ENCODE peak calls at places on chromosomes 4 and X, in seven cellular contexts. One of them, this sample, is unnamed.

GRCh38 chr4:5998333-5998936 is 19.8 kb downstream of the C4orf50 start:
- DNase-seq in CD4-positive, alpha-beta memory T cell: no peak
- DNase-seq in cardiac muscle cell: peak
- DNase-seq in mammary epithelial cell: peak
- DNase-seq in DND-41: peak
- DNase-seq in CD4-positive, CD25-positive, alpha-beta regulatory T cell: peak
- DNase-seq in heart right ventricle: peak
- DNase-seq in this sample: peak

GRCh38 chr4:37693450-37694190 is 7.4 kb upstream of the RELL1 start:
- DNase-seq in heart right ventricle: no peak
- DNase-seq in CD4-positive, CD25-positive, alpha-beta regulatory T cell: no peak
- DNase-seq in DND-41: no peak
- DNase-seq in CD4-positive, alpha-beta memory T cell: no peak
- DNase-seq in mammary epithelial cell: peak
- DNase-seq in cardiac muscle cell: peak
- DNase-seq in this sample: no peak

GRCh38 chr4:47891928-47892327 is 22.5 kb downstream of the NFXL1 start:
- DNase-seq in cardiac muscle cell: no peak
- DNase-seq in mammary epithelial cell: no peak
- DNase-seq in CD4-positive, CD25-positive, alpha-beta regulatory T cell: peak
- DNase-seq in CD4-positive, alpha-beta memory T cell: no peak
- DNase-seq in heart right ventricle: no peak
- DNase-seq in DND-41: no peak
- DNase-seq in this sample: no peak

GRCh38 chrX:47218920-47219815 is 687 bp downstream of the CDK16 start:
- DNase-seq in heart right ventricle: peak
- DNase-seq in DND-41: peak
- DNase-seq in cardiac muscle cell: peak
- DNase-seq in mammary epithelial cell: no peak
- DNase-seq in CD4-positive, alpha-beta memory T cell: no peak
- DNase-seq in CD4-positive, CD25-positive, alpha-beta regulatory T cell: peak
- DNase-seq in this sample: no peak

GRCh38 chr4:88439161-88439760 is 17.7 kb upstream of the HERC5 start:
- DNase-seq in mammary epithelial cell: peak
- DNase-seq in DND-41: no peak
- DNase-seq in CD4-positive, CD25-positive, alpha-beta regulatory T cell: no peak
- DNase-seq in cardiac muscle cell: no peak
- DNase-seq in heart right ventricle: no peak
- DNase-seq in CD4-positive, alpha-beta memory T cell: no peak
- DNase-seq in this sample: no peak

GRCh38 chr4:1398686-1399507 is 7.3 kb downstream of the NKX1-1 start:
- DNase-seq in cardiac muscle cell: no peak
- DNase-seq in DND-41: no peak
- DNase-seq in CD4-positive, alpha-beta memory T cell: no peak
- DNase-seq in heart right ventricle: no peak
- DNase-seq in CD4-positive, CD25-positive, alpha-beta regulatory T cell: no peak
- DNase-seq in mammary epithelial cell: no peak
- DNase-seq in this sample: peak

GRCh38 chrX:140572724-140573123 is 67.9 kb upstream of the SOX3 start:
- DNase-seq in DND-41: peak
- DNase-seq in mammary epithelial cell: peak
- DNase-seq in cardiac muscle cell: peak
- DNase-seq in CD4-positive, CD25-positive, alpha-beta regulatory T cell: peak
- DNase-seq in heart right ventricle: peak
- DNase-seq in CD4-positive, alpha-beta memory T cell: no peak
- DNase-seq in this sample: peak

GRCh38 chr4:176302283-176303275 is 17.2 kb upstream of the SPCS3 start:
- DNase-seq in mammary epithelial cell: peak
- DNase-seq in cardiac muscle cell: peak
- DNase-seq in heart right ventricle: no peak
- DNase-seq in DND-41: no peak
- DNase-seq in CD4-positive, CD25-positive, alpha-beta regulatory T cell: no peak
- DNase-seq in CD4-positive, alpha-beta memory T cell: no peak
- DNase-seq in this sample: no peak

GRCh38 chr4:62544428-62544827 is 1344.3 kb downstream of the ADGRL3 start:
- DNase-seq in DND-41: no peak
- DNase-seq in heart right ventricle: no peak
- DNase-seq in CD4-positive, CD25-positive, alpha-beta regulatory T cell: no peak
- DNase-seq in cardiac muscle cell: peak
- DNase-seq in mammary epithelial cell: peak
- DNase-seq in CD4-positive, alpha-beta memory T cell: no peak
- DNase-seq in this sample: no peak

GRCh38 chrX:153351981-153352380 is 18.0 kb downstream of the ZNF275 start:
- DNase-seq in DND-41: no peak
- DNase-seq in mammary epithelial cell: no peak
- DNase-seq in heart right ventricle: no peak
- DNase-seq in CD4-positive, alpha-beta memory T cell: no peak
- DNase-seq in CD4-positive, CD25-positive, alpha-beta regulatory T cell: no peak
- DNase-seq in cardiac muscle cell: no peak
- DNase-seq in this sample: no peak

GRCh38 chr4:2936773-2937145 is 26.4 kb downstream of the NOP14 start:
- DNase-seq in cardiac muscle cell: peak
- DNase-seq in CD4-positive, alpha-beta memory T cell: peak
- DNase-seq in CD4-positive, CD25-positive, alpha-beta regulatory T cell: peak
- DNase-seq in heart right ventricle: no peak
- DNase-seq in DND-41: no peak
- DNase-seq in mammary epithelial cell: peak
- DNase-seq in this sample: peak

GRCh38 chr4:171650543-171650942 is 162.7 kb upstream of the GALNTL6 start:
- DNase-seq in CD4-positive, alpha-beta memory T cell: no peak
- DNase-seq in heart right ventricle: no peak
- DNase-seq in mammary epithelial cell: no peak
- DNase-seq in cardiac muscle cell: no peak
- DNase-seq in CD4-positive, CD25-positive, alpha-beta regulatory T cell: no peak
- DNase-seq in DND-41: no peak
- DNase-seq in this sample: no peak

GRCh38 chrX:25523574-25523973 is 507.8 kb upstream of the ARX start:
- DNase-seq in CD4-positive, alpha-beta memory T cell: no peak
- DNase-seq in DND-41: peak
- DNase-seq in CD4-positive, CD25-positive, alpha-beta regulatory T cell: peak
- DNase-seq in mammary epithelial cell: peak
- DNase-seq in heart right ventricle: peak
- DNase-seq in cardiac muscle cell: peak
- DNase-seq in this sample: no peak

GRCh38 chr4:170529760-170530440 is 440.1 kb upstream of the AADAT start:
- DNase-seq in DND-41: no peak
- DNase-seq in heart right ventricle: no peak
- DNase-seq in mammary epithelial cell: no peak
- DNase-seq in cardiac muscle cell: no peak
- DNase-seq in CD4-positive, alpha-beta memory T cell: no peak
- DNase-seq in CD4-positive, CD25-positive, alpha-beta regulatory T cell: no peak
- DNase-seq in this sample: no peak

GRCh38 chr4:112953295-112953694 is 96.2 kb upstream of the ANK2 start:
- DNase-seq in mammary epithelial cell: no peak
- DNase-seq in cardiac muscle cell: no peak
- DNase-seq in CD4-positive, CD25-positive, alpha-beta regulatory T cell: no peak
- DNase-seq in heart right ventricle: no peak
- DNase-seq in CD4-positive, alpha-beta memory T cell: no peak
- DNase-seq in DND-41: no peak
- DNase-seq in this sample: no peak

GRCh38 chr4:49000806-49001205 is 14.7 kb downstream of the CWH43 start:
- DNase-seq in CD4-positive, CD25-positive, alpha-beta regulatory T cell: no peak
- DNase-seq in DND-41: no peak
- DNase-seq in CD4-positive, alpha-beta memory T cell: no peak
- DNase-seq in heart right ventricle: no peak
- DNase-seq in cardiac muscle cell: no peak
- DNase-seq in mammary epithelial cell: peak
- DNase-seq in this sample: no peak

GRCh38 chr4:122005064-122005755 is 53.4 kb upstream of the TRPC3 start:
- DNase-seq in mammary epithelial cell: no peak
- DNase-seq in DND-41: no peak
- DNase-seq in CD4-positive, alpha-beta memory T cell: no peak
- DNase-seq in CD4-positive, CD25-positive, alpha-beta regulatory T cell: no peak
- DNase-seq in cardiac muscle cell: no peak
- DNase-seq in heart right ventricle: peak
- DNase-seq in this sample: no peak
- H3K27ac ChIP-seq in mammary epithelial cell: no peak
- H3K27ac ChIP-seq in DND-41: no peak
- H3K27ac ChIP-seq in CD4-positive, alpha-beta memory T cell: no peak
- H3K27ac ChIP-seq in CD4-positive, CD25-positive, alpha-beta regulatory T cell: no peak
- H3K27ac ChIP-seq in cardiac muscle cell: peak
- H3K27ac ChIP-seq in heart right ventricle: no peak
- H3K27ac ChIP-seq in this sample: no peak

GRCh38 chr4:4666187-4666586 is 124.3 kb upstream of the STX18 start:
- DNase-seq in CD4-positive, alpha-beta memory T cell: no peak
- DNase-seq in CD4-positive, CD25-positive, alpha-beta regulatory T cell: no peak
- DNase-seq in cardiac muscle cell: no peak
- DNase-seq in DND-41: no peak
- DNase-seq in mammary epithelial cell: no peak
- DNase-seq in heart right ventricle: no peak
- DNase-seq in this sample: no peak

GRCh38 chr4:4668355-4669210 is 126.7 kb upstream of the STX18 start:
- DNase-seq in cardiac muscle cell: no peak
- DNase-seq in CD4-positive, CD25-positive, alpha-beta regulatory T cell: no peak
- DNase-seq in heart right ventricle: no peak
- DNase-seq in CD4-positive, alpha-beta memory T cell: no peak
- DNase-seq in mammary epithelial cell: no peak
- DNase-seq in DND-41: no peak
- DNase-seq in this sample: no peak

GRCh38 chr4:4667643-4668081 is 125.8 kb upstream of the STX18 start:
- DNase-seq in mammary epithelial cell: no peak
- DNase-seq in heart right ventricle: no peak
- DNase-seq in CD4-positive, CD25-positive, alpha-beta regulatory T cell: no peak
- DNase-seq in CD4-positive, alpha-beta memory T cell: no peak
- DNase-seq in DND-41: no peak
- DNase-seq in cardiac muscle cell: peak
- DNase-seq in this sample: no peak

GRCh38 chr4:4664234-4664633 is 122.4 kb upstream of the STX18 start:
- DNase-seq in mammary epithelial cell: no peak
- DNase-seq in cardiac muscle cell: no peak
- DNase-seq in heart right ventricle: no peak
- DNase-seq in CD4-positive, alpha-beta memory T cell: no peak
- DNase-seq in CD4-positive, CD25-positive, alpha-beta regulatory T cell: no peak
- DNase-seq in DND-41: no peak
- DNase-seq in this sample: no peak

DNA sequence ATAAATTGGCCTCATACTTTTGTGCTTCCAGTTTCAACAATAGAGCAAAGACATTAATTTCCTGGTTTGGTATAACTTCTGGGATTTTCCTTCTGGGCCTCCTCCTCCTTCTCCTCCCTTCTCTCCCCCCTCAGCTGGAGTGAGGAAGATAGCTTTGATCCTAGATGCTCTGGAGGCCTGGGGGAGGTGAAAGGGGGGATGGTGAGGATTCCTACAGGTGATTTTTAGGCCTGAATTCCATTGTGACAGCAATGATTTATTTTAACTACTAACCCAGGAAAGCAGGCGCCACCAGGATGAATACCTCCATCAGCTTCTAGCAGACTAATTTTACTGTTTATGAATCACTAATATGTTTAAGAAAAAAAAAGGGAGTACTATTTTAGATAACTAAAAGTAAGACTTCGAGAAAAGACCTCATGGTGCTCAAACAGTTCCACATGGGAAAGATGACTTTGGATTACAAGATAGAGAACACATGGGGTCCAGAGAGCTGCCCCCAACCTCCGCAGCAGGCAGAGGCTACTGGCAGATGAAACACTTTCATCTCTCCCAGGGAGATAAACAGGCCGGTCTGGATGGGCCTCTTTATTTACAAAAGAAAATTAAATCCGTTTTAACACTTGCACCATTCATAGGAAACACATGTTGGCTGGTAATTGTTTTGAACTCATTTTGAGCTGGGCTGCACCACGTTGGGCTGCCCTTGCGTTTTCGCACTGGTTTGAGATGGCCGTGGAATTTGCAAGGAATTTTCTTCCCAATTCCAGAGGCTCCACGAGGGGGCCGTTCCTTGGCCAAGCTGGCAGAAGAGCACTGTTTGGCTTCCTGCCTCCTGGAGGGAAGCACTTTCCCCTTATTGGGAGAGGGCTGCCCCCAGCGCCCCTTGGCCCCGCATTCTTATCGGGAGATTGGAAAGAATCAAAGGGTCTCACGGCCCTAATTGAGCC is 125.1 kb upstream of the STX18 start:
- DNase-seq in CD4-positive, CD25-positive, alpha-beta regulatory T cell: no peak
- DNase-seq in mammary epithelial cell: no peak
- DNase-seq in heart right ventricle: no peak
- DNase-seq in CD4-positive, alpha-beta memory T cell: no peak
- DNase-seq in cardiac muscle cell: peak
- DNase-seq in DND-41: no peak
- DNase-seq in this sample: no peak
- H3K4me3 ChIP-seq in CD4-positive, CD25-positive, alpha-beta regulatory T cell: no peak
- H3K4me3 ChIP-seq in mammary epithelial cell: no peak
- H3K4me3 ChIP-seq in heart right ventricle: no peak
- H3K4me3 ChIP-seq in CD4-positive, alpha-beta memory T cell: no peak
- H3K4me3 ChIP-seq in cardiac muscle cell: no peak
- H3K4me3 ChIP-seq in DND-41: no peak
- H3K4me3 ChIP-seq in this sample: no peak

GRCh38 chrX:115940348-115940747 is 230.2 kb upstream of the AGTR2 start:
- DNase-seq in mammary epithelial cell: no peak
- DNase-seq in cardiac muscle cell: no peak
- DNase-seq in CD4-positive, CD25-positive, alpha-beta regulatory T cell: no peak
- DNase-seq in heart right ventricle: no peak
- DNase-seq in CD4-positive, alpha-beta memory T cell: no peak
- DNase-seq in DND-41: no peak
- DNase-seq in this sample: no peak

GRCh38 chrX:115941388-115941787 is 229.2 kb upstream of the AGTR2 start:
- DNase-seq in CD4-positive, alpha-beta memory T cell: no peak
- DNase-seq in cardiac muscle cell: no peak
- DNase-seq in mammary epithelial cell: no peak
- DNase-seq in DND-41: no peak
- DNase-seq in heart right ventricle: no peak
- DNase-seq in CD4-positive, CD25-positive, alpha-beta regulatory T cell: no peak
- DNase-seq in this sample: no peak

GRCh38 chrX:115939636-115940160 is 230.8 kb upstream of the AGTR2 start:
- DNase-seq in heart right ventricle: no peak
- DNase-seq in cardiac muscle cell: no peak
- DNase-seq in CD4-positive, alpha-beta memory T cell: no peak
- DNase-seq in DND-41: no peak
- DNase-seq in mammary epithelial cell: no peak
- DNase-seq in CD4-positive, CD25-positive, alpha-beta regulatory T cell: no peak
- DNase-seq in this sample: no peak

GRCh38 chrX:115939070-115939469 is 231.5 kb upstream of the AGTR2 start:
- DNase-seq in DND-41: no peak
- DNase-seq in CD4-positive, CD25-positive, alpha-beta regulatory T cell: no peak
- DNase-seq in mammary epithelial cell: no peak
- DNase-seq in CD4-positive, alpha-beta memory T cell: no peak
- DNase-seq in cardiac muscle cell: no peak
- DNase-seq in heart right ventricle: no peak
- DNase-seq in this sample: no peak

DNA sequence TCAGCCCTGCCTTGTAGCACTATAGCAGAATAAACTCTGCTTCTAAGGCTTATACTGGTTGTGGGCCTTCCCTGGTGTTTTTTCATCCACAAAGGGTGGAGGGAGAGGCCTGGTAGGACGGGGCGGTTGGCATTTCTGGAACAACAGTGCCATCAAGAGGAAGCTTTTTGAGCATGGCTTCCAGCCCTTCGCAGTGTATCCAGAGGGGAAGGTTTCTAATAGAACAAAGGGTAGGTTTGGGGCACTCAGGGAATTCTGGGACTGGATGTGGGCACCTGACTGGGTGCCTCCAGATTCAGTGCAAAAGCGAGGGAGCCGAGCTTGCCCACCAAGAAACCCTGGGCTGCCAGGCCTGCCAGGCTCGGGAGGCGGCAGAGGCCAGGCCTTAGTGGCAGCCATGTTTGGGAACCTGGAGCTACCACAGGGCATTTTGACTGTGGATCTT is 229.6 kb upstream of the AGTR2 start:
- DNase-seq in cardiac muscle cell: peak
- DNase-seq in CD4-positive, alpha-beta memory T cell: no peak
- DNase-seq in mammary epithelial cell: peak
- DNase-seq in CD4-positive, CD25-positive, alpha-beta regulatory T cell: peak
- DNase-seq in DND-41: no peak
- DNase-seq in heart right ventricle: peak
- DNase-seq in this sample: peak
- H3K27ac ChIP-seq in cardiac muscle cell: no peak
- H3K27ac ChIP-seq in CD4-positive, alpha-beta memory T cell: no peak
- H3K27ac ChIP-seq in mammary epithelial cell: no peak
- H3K27ac ChIP-seq in CD4-positive, CD25-positive, alpha-beta regulatory T cell: no peak
- H3K27ac ChIP-seq in DND-41: no peak
- H3K27ac ChIP-seq in heart right ventricle: no peak
- H3K27ac ChIP-seq in this sample: peak

GRCh38 chr4:7068883-7069282 is 1.0 kb upstream of the GRPEL1 start:
- DNase-seq in mammary epithelial cell: no peak
- DNase-seq in CD4-positive, CD25-positive, alpha-beta regulatory T cell: no peak
- DNase-seq in cardiac muscle cell: no peak
- DNase-seq in heart right ventricle: no peak
- DNase-seq in CD4-positive, alpha-beta memory T cell: no peak
- DNase-seq in DND-41: no peak
- DNase-seq in this sample: no peak
- H3K4me3 ChIP-seq in mammary epithelial cell: peak
- H3K4me3 ChIP-seq in CD4-positive, CD25-positive, alpha-beta regulatory T cell: peak
- H3K4me3 ChIP-seq in cardiac muscle cell: peak
- H3K4me3 ChIP-seq in heart right ventricle: peak
- H3K4me3 ChIP-seq in CD4-positive, alpha-beta memory T cell: peak
- H3K4me3 ChIP-seq in DND-41: peak
- H3K4me3 ChIP-seq in this sample: peak